ENCODE peak calls at places on chromosomes 11 and 22, in six cellular contexts. Y is effector memory CD4-positive, alpha-beta T cell; T is CD8-positive, alpha-beta memory T cell; Q is PC-9; G is Peyer's patch; U is foreskin keratinocyte. W is an unnamed sample.

GRCh38 chr11:71386232-71386631 is 62.0 kb downstream of the DHCR7 start:
- DNase-seq in Y (no peak), T (no peak), Q (no peak), G (no peak), U (no peak), W (no peak)

GRCh38 chr11:73252577-73253191 is 19.5 kb upstream of the P2RY6 start:
- DNase-seq in Y (no peak), T (no peak), Q (no peak), G (peak; percentile 34), U (no peak), W (no peak)

GRCh38 chr11:16299390-16299789 is 57.0 kb downstream of the SOX6 start:
- DNase-seq in Y (no peak), T (no peak), Q (no peak), G (no peak), U (no peak), W (no peak)

GRCh38 chr22:44146088-44146861 is 34.5 kb upstream of the PARVG start:
- DNase-seq in Y (no peak), T (no peak), Q (no peak), G (no peak), U (no peak), W (no peak)

GRCh38 chr11:9004310-9004945 is 627 bp upstream of the NRIP3 start:
- DNase-seq in Y (peak; percentile 32), T (peak; percentile 4), Q (no peak), G (peak; percentile 52), U (peak; percentile 100), W (peak; percentile 89)

GRCh38 chr11:14308897-14309387 is 50.0 kb downstream of the RRAS2 start:
- DNase-seq in Y (no peak), T (no peak), Q (no peak), G (no peak), U (no peak), W (no peak)

GRCh38 chr22:21866821-21867527 is 471 bp downstream of the MAPK1 start:
- DNase-seq in Y (no peak), T (peak; percentile 20), Q (no peak), G (peak; percentile 53), U (no peak), W (peak; percentile 37)

GRCh38 chr22:49735411-49736311 is 92.0 kb downstream of the BRD1 start:
- DNase-seq in Y (no peak), T (no peak), Q (no peak), G (peak; percentile 39), U (no peak), W (peak; percentile 37)

GRCh38 chr11:64858467-64859401 is 14.3 kb upstream of the CDC42BPG start:
- DNase-seq in Y (peak; percentile 51), T (peak; percentile 65), Q (no peak), G (peak; percentile 87), U (no peak), W (peak; percentile 61)

GRCh38 chr11:80815752-80816453 is 1375.1 kb upstream of the TENM4 start:
- DNase-seq in Y (no peak), T (no peak), Q (no peak), G (no peak), U (peak; percentile 16), W (no peak)

GRCh38 chr11:94010136-94010535 is 11.0 kb upstream of the HEPHL1 start:
- DNase-seq in Y (no peak), T (no peak), Q (no peak), G (no peak), U (peak; percentile 61), W (no peak)

GRCh38 chr11:80632156-80632555 is 1191.3 kb upstream of the TENM4 start:
- DNase-seq in Y (no peak), T (no peak), Q (no peak), G (no peak), U (no peak), W (no peak)

GRCh38 chr11:11669447-11669846 is 47.6 kb upstream of the GALNT18 start:
- DNase-seq in Y (no peak), T (no peak), Q (no peak), G (no peak), U (no peak), W (no peak)

GRCh38 chr22:29454186-29454745 is 15.9 kb downstream of the RFPL1 start:
- DNase-seq in Y (no peak), T (no peak), Q (no peak), G (peak; percentile 36), U (no peak), W (no peak)

GRCh38 chr11:92453055-92453454 is 228.4 kb downstream of the FAT3 start:
- DNase-seq in Y (no peak), T (no peak), Q (peak; percentile 37), G (no peak), U (peak; percentile 46), W (no peak)

GRCh38 chr22:17942721-17943120 is 81.6 kb downstream of the MICAL3 start:
- DNase-seq in Y (no peak), T (no peak), Q (no peak), G (no peak), U (no peak), W (no peak)
- H3K4me1 ChIP-seq in Y (no peaks in the 10 kb centered on the region), T (no peaks in the 10 kb centered on the region), Q (no peaks in the 10 kb centered on the region), G (no peaks in the 10 kb centered on the region), U (peaks cover 17% of the 10 kb centered on the region), W (peaks cover 22% of the 10 kb centered on the region)

GRCh38 chr11:126411971-126412381 is 56.5 kb downstream of the ST3GAL4 start:
- DNase-seq in Y (no peak), T (no peak), Q (no peak), G (no peak), U (no peak), W (no peak)
- H3K4me1 ChIP-seq in Y (no peaks in the 10 kb centered on the region), T (peaks cover 7% of the 10 kb centered on the region), Q (peaks cover 1% of the 10 kb centered on the region), G (no peaks in the 10 kb centered on the region), U (no peaks in the 10 kb centered on the region), W (peaks cover 29% of the 10 kb centered on the region)

GRCh38 chr22:36360011-36360410 is 27.8 kb downstream of the MYH9 start:
- DNase-seq in Y (no peak), T (no peak), Q (no peak), G (no peak), U (no peak), W (no peak)
- H3K4me1 ChIP-seq in Y (peaks cover 98% of the 10 kb centered on the region), T (peaks cover 98% of the 10 kb centered on the region), Q (peaks cover 81% of the 10 kb centered on the region), G (peaks cover 82% of the 10 kb centered on the region), U (peaks cover 70% of the 10 kb centered on the region), W (peaks cover 99% of the 10 kb centered on the region)

GRCh38 chr11:2891291-2891690 is 5.7 kb upstream of the CDKN1C start:
- DNase-seq in Y (no peak), T (no peak), Q (no peak), G (no peak), U (no peak), W (no peak)
- H3K4me1 ChIP-seq in Y (peaks cover 28% of the 10 kb centered on the region), T (peaks cover 37% of the 10 kb centered on the region), Q (peaks cover 8% of the 10 kb centered on the region), G (peaks cover 10% of the 10 kb centered on the region), U (peaks cover 3% of the 10 kb centered on the region), W (peaks cover 42% of the 10 kb centered on the region)

GRCh38 chr11:2998073-2998850 is 6.1 kb upstream of the NAP1L4 start:
- DNase-seq in Y (no peak), T (no peak), Q (no peak), G (peak; percentile 36), U (no peak), W (no peak)

GRCh38 chr11:2995091-2995561 is 3.0 kb upstream of the NAP1L4 start:
- DNase-seq in Y (no peak), T (no peak), Q (no peak), G (no peak), U (no peak), W (no peak)

GRCh38 chr11:2997406-2997805 is 5.3 kb upstream of the NAP1L4 start:
- DNase-seq in Y (no peak), T (no peak), Q (no peak), G (peak; percentile 10), U (no peak), W (no peak)

GRCh38 chr11:2995893-2996554 is 3.9 kb upstream of the NAP1L4 start:
- DNase-seq in Y (no peak), T (no peak), Q (no peak), G (no peak), U (no peak), W (no peak)

DNA sequence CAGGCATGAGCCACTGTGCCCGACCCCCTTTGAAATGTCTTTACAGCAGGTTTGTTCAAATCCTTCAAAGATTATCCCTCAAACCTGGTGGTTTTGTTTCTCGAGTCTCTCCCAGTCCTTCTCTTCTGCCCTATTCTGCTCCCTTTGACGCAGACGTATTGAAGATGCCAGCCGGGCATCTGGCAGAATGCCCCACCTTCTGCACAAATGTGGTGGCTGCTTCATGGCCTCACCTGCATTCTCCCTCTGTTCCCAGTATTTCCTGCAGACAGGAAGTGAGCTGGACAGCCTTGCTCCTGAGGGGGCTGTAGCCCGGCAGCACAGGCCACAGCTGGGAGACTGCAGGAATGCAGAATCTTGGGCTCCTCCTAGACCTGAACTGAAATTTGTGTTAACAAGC is 4.8 kb upstream of the NAP1L4 start:
- DNase-seq in Y (no peak), T (no peak), Q (no peak), G (peak; percentile 32), U (no peak), W (no peak)
- H3K4me1 ChIP-seq in Y (peaks cover 5% of the 10 kb centered on the region), T (peaks cover 7% of the 10 kb centered on the region), Q (no peaks in the 10 kb centered on the region), G (no peaks in the 10 kb centered on the region), U (peaks cover 8% of the 10 kb centered on the region), W (peaks cover 7% of the 10 kb centered on the region)

DNA sequence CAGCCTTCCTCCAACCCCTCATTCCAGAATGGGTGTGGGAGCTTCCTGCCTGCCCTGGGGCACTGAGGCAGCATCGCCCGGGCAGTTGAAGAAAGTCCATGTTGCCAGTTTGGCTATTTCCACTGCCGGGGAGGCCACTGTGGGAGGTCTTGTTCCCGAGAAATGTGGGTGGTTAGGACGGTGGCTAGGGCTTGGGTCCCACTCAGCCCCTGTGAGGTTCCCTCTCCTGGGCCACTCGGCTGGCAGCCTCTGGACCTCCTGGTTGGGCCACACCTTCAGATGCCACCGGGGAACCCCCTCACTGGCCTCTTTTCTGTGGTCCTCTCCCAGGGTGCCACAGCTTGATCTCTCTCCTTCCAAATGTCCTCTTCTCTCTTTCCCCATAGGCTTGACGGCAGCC is 5.1 kb upstream of the PPP6R3 start:
- DNase-seq in Y (no peak), T (no peak), Q (no peak), G (peak; percentile 44), U (no peak), W (no peak)
- H3K4me1 ChIP-seq in Y (peaks cover 3% of the 10 kb centered on the region), T (no peaks in the 10 kb centered on the region), Q (no peaks in the 10 kb centered on the region), G (no peaks in the 10 kb centered on the region), U (no peaks in the 10 kb centered on the region), W (peaks cover 3% of the 10 kb centered on the region)

DNA sequence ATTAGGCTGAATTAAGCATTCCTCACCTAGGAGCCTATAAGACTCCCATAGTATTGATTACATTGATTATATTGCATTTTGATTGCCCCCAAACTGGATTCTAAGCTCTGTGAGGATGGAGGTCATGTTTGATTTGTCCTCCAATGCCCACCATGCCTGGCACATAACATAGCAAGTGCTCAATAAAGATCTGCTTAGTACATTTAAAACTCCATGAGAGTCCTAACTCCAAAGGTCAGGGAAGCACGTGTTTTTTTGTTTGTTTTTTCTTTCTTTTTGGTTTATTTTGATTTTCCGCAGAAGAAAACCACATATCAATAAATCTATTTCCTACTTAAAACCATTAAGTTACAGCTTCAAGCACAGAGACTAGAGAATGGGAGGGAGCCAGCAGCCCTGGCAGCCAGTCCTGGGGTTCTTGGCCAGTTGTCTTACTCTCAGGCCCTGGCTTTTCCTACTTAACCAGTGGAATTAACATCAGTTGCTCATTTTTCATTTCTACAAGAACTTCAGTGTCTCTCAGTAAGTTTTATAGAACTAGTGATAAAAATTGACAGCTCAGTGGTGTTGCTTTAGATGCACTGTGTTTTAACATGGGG is 429.9 kb upstream of the CCDC90B start:
- DNase-seq in Y (no peak), T (no peak), Q (peak; percentile 12), G (no peak), U (no peak), W (no peak)
- H3K4me1 ChIP-seq in Y (no peaks in the 10 kb centered on the region), T (no peaks in the 10 kb centered on the region), Q (no peaks in the 10 kb centered on the region), G (no peaks in the 10 kb centered on the region), U (no peaks in the 10 kb centered on the region), W (no peaks in the 10 kb centered on the region)

W was measured in upper lobe of left lung.